ENCODE peak calls at places on chromosomes 6 and 20, in five cellular contexts. C is astrocyte of the spinal cord, D is cardiac muscle cell, T is A673, G is colonic mucosa. J is an unnamed sample.

GRCh38 chr6:56513631-56514030 is 129.1 kb downstream of the DST start:
- DNase-seq in C (no peak), D (no peak), T (no peak), G (no peak), J (no peak)

GRCh38 chr6:37696841-37697735 is 595 bp downstream of the MDGA1 start:
- DNase-seq in C (peak; percentile 22), D (peak; percentile 22), T (peak; percentile 47), G (no peak), J (no peak)

GRCh38 chr6:95240514-95240913 is 336.8 kb upstream of the MANEA start:
- DNase-seq in C (no peak), D (no peak), T (peak; percentile 77), G (no peak), J (no peak)

GRCh38 chr6:130412556-130413290 is 46.9 kb downstream of the TMEM200A start:
- DNase-seq in C (no peak), D (peak; percentile 56), T (no peak), G (no peak), J (no peak)

GRCh38 chr20:60589624-60590023 is 631.4 kb downstream of the CDH26 start:
- DNase-seq in C (no peak), D (no peak), T (peak; percentile 34), G (no peak), J (no peak)

GRCh38 chr6:159398633-159399032 is 229.4 kb downstream of the FNDC1 start:
- DNase-seq in C (no peak), D (no peak), T (no peak), G (no peak), J (no peak)

GRCh38 chr6:14107000-14107399 is 10.6 kb upstream of the CD83 start:
- DNase-seq in C (no peak), D (no peak), T (no peak), G (no peak), J (no peak)

GRCh38 chr6:129314575-129314974 is 395.4 kb downstream of the ARHGAP18 start:
- DNase-seq in C (no peak), D (no peak), T (no peak), G (no peak), J (no peak)

GRCh38 chr6:42279144-42279781 is 61.6 kb upstream of the MRPS10 start:
- DNase-seq in C (peak; percentile 61), D (peak; percentile 54), T (no peak), G (peak; percentile 85), J (peak; percentile 56)

GRCh38 chr6:129645371-129646139 is 64.4 kb downstream of the ARHGAP18 start:
- DNase-seq in C (no peak), D (peak; percentile 39), T (no peak), G (no peak), J (no peak)

GRCh38 chr6:41937881-41938574 is 3.6 kb downstream of the CCND3 start:
- DNase-seq in C (no peak), D (peak; percentile 77), T (no peak), G (no peak), J (no peak)

GRCh38 chr20:50569864-50570836 is 60.0 kb downstream of the PTPN1 start:
- DNase-seq in C (peak; percentile 50), D (peak; percentile 51), T (peak; percentile 56), G (no peak), J (peak; percentile 61)

GRCh38 chr6:5205035-5205469 is 55.7 kb downstream of the LYRM4 start:
- DNase-seq in C (no peak), D (no peak), T (no peak), G (no peak), J (no peak)

GRCh38 chr6:6039946-6040509 is 33.3 kb upstream of the NRN1 start:
- DNase-seq in C (no peak), D (no peak), T (no peak), G (no peak), J (no peak)

GRCh38 chr20:7790189-7790588 is 150.1 kb downstream of the HAO1 start:
- DNase-seq in C (peak; percentile 54), D (peak; percentile 59), T (no peak), G (no peak), J (no peak)

GRCh38 chr6:150408842-150409241 is 40.0 kb downstream of the IYD start:
- DNase-seq in C (no peak), D (no peak), T (no peak), G (no peak), J (no peak)

GRCh38 chr20:40511478-40511877 is 177.6 kb downstream of the MAFB start:
- DNase-seq in C (peak; percentile 88), D (peak; percentile 84), T (peak; percentile 15), G (no peak), J (no peak)

GRCh38 chr6:21873562-21873961 is 280.0 kb downstream of the SOX4 start:
- DNase-seq in C (peak; percentile 85), D (peak; percentile 97), T (peak; percentile 70), G (peak; percentile 31), J (no peak)

GRCh38 chr6:353642-354614 is 37.6 kb upstream of the IRF4 start:
- DNase-seq in C (no peak), D (no peak), T (no peak), G (no peak), J (no peak)

GRCh38 chr6:55643868-55644267 is 64.9 kb upstream of the HMGCLL1 start:
- DNase-seq in C (peak; percentile 22), D (peak; percentile 15), T (peak; percentile 6), G (no peak), J (no peak)

GRCh38 chr6:28543671-28544131 is 18.0 kb downstream of the GPX5 start:
- DNase-seq in C (peak; percentile 26), D (peak; percentile 40), T (no peak), G (no peak), J (no peak)

GRCh38 chr6:44003345-44004061 is 123.7 kb downstream of the MRPL14 start:
- DNase-seq in C (no peak), D (no peak), T (peak; percentile 48), G (no peak), J (no peak)

GRCh38 chr6:16809753-16810358 is 48.6 kb upstream of the ATXN1 start:
- DNase-seq in C (no peak), D (no peak), T (no peak), G (no peak), J (no peak)

GRCh38 chr20:23641936-23642751 is 4.4 kb upstream of the CST3 start:
- DNase-seq in C (peak; percentile 86), D (peak; percentile 85), T (no peak), G (no peak), J (no peak)

GRCh38 chr6:24821860-24822444 is 23.2 kb upstream of the ARMH2 start:
- DNase-seq in C (no peak), D (no peak), T (no peak), G (no peak), J (no peak)

GRCh38 chr6:24824142-24824755 is 25.5 kb upstream of the ARMH2 start:
- DNase-seq in C (no peak), D (no peak), T (peak; percentile 55), G (no peak), J (no peak)

GRCh38 chr6:24823185-24823584 is 24.5 kb upstream of the ARMH2 start:
- DNase-seq in C (no peak), D (no peak), T (no peak), G (no peak), J (no peak)

DNA sequence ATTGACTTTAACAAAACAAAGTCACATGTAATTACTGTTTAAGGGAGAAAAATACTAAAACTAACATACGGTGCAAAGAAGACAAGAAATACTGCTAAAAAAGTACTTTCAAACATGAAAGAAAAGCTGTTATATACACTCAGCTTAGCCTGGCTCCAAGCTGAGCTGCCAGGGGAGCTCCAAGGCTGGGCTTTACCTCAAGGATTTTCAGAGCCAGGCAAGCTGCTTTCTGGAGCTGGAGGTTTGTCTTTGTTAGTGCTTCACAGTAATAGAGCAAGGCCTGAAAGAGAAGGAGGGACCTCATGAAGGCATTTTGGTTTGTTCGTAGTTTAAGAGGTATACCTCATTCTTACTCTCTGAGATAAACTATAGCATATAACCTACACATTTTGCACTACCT is 19.6 kb upstream of the ARMH2 start:
- DNase-seq in C (no peak), D (no peak), T (no peak), G (no peak), J (no peak)
- TF ChIP-seq CTCF in C (no peak), D (no peak), T (no peak), G (no peak), J (no peak)

GRCh38 chr6:127554435-127555006 is 22.5 kb upstream of the C6orf58 start:
- DNase-seq in C (peak; percentile 34), D (peak; percentile 59), T (peak; percentile 61), G (no peak), J (no peak)
- TF ChIP-seq CTCF in C (peak; percentile 51), D (peak; percentile 61), T (peak; percentile 64), G (no peak), J (no peak)

GRCh38 chr20:22385602-22386299 is 198.6 kb downstream of the FOXA2 start:
- DNase-seq in C (no peak), D (peak; percentile 54), T (no peak), G (no peak), J (no peak)
- TF ChIP-seq CTCF in C (no peak), D (peak; percentile 51), T (no peak), G (no peak), J (no peak)

GRCh38 chr6:23173231-23173630 is 603.9 kb downstream of the HDGFL1 start:
- DNase-seq in C (no peak), D (peak; percentile 23), T (no peak), G (no peak), J (no peak)
- TF ChIP-seq CTCF in C (no peak), D (no peak), T (no peak), G (no peak), J (no peak)

DNA sequence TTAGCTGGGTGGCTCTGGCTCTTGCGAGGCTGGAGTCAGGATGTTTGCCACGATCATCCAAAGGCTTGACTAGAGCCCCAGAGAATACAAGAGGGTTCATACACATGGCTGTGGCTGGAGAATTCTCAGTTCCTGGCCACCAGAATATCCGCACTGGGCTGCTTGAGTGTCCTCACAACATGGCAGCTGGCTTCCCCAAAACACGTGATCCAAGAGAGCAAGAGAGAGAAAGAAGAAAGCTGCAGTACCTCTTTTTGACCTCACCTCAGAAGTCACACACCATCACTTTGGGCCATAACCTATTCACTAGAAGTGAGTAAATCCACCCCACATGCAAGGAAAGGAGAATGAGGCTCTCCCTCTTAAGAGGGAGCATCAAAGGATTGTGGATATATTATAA is 21.5 kb upstream of the BPIFB1 start:
- DNase-seq in C (no peak), D (no peak), T (no peak), G (no peak), J (no peak)
- TF ChIP-seq CTCF in C (no peak), D (no peak), T (no peak), G (no peak), J (no peak)

GRCh38 chr6:78867020-78867369 is 356 bp upstream of the IRAK1BP1 start:
- DNase-seq in C (no peak), D (no peak), T (no peak), G (no peak), J (no peak)

GRCh38 chr6:78868124-78868523 is 773 bp downstream of the IRAK1BP1 start:
- DNase-seq in C (peak; percentile 7), D (no peak), T (no peak), G (no peak), J (no peak)

GRCh38 chr6:78864957-78865356 is 2.4 kb upstream of the IRAK1BP1 start:
- DNase-seq in C (no peak), D (no peak), T (no peak), G (no peak), J (no peak)

GRCh38 chr6:78863576-78863975 is 3.8 kb upstream of the IRAK1BP1 start:
- DNase-seq in C (no peak), D (no peak), T (no peak), G (no peak), J (no peak)

GRCh38 chr6:78867370-78868040 is at the start of gene IRAK1BP1:
- DNase-seq in C (peak; percentile 87), D (peak; percentile 88), T (peak; percentile 90), G (peak; percentile 92), J (peak; percentile 79)
- TF ChIP-seq CTCF in C (no peak), D (peak; percentile 24), T (peak; percentile 23), G (no peak), J (no peak)

GRCh38 chr6:39642300-39642699 is 82.9 kb downstream of the KIF6 start:
- DNase-seq in C (peak; percentile 38), D (no peak), T (no peak), G (no peak), J (no peak)
- TF ChIP-seq CTCF in C (no peak), D (no peak), T (peak; percentile 36), G (no peak), J (no peak)

J was measured in coronary artery.